ENCODE peak calls at places on chromosomes 11 and 22, in five cellular contexts. Y, N, M, E and W are unnamed samples.

GRCh38 chr11:102920118-102920684 is 35.3 kb downstream of the MMP13 start:
- DNase-seq in Y (no peak), N (no peak), M (no peak), E (no peak), W (no peak)

GRCh38 chr22:29647954-29648737 is 44.7 kb downstream of the NF2 start:
- DNase-seq in Y (no peak), N (no peak), M (no peak), E (no peak), W (no peak)

GRCh38 chr22:20437253-20438065 is at the start of gene SCARF2:
- DNase-seq in Y (peak), N (no peak), M (no peak), E (no peak), W (peak)

GRCh38 chr11:124674168-124674517 is 439 bp downstream of the SPA17 start:
- DNase-seq in Y (peak), N (no peak), M (no peak), E (no peak), W (peak)

GRCh38 chr11:64357904-64358535 is 942 bp upstream of the RPS6KA4 start:
- DNase-seq in Y (no peak), N (peak), M (peak), E (no peak), W (peak)

GRCh38 chr22:45503071-45503815 is 560 bp downstream of the FBLN1 start:
- DNase-seq in Y (peak), N (no peak), M (peak), E (no peak), W (no peak)

GRCh38 chr11:124724854-124725718 is 14.7 kb upstream of the NRGN start:
- DNase-seq in Y (no peak), N (no peak), M (no peak), E (peak), W (no peak)

GRCh38 chr11:116224154-116224888 is 548.5 kb downstream of the BUD13 start:
- DNase-seq in Y (peak), N (peak), M (no peak), E (peak), W (peak)

GRCh38 chr11:56885182-56885581 is 103.5 kb upstream of the OR5AK2 start:
- DNase-seq in Y (peak), N (no peak), M (peak), E (no peak), W (no peak)

GRCh38 chr22:20015971-20016733 is 471 bp downstream of the ARVCF start:
- DNase-seq in Y (peak), N (peak), M (no peak), E (peak), W (no peak)

GRCh38 chr22:46107089-46107664 is 43.1 kb upstream of the PPARA start:
- DNase-seq in Y (no peak), N (no peak), M (peak), E (no peak), W (no peak)

GRCh38 chr11:63845305-63845704 is 6.4 kb downstream of the MARK2 start:
- DNase-seq in Y (no peak), N (peak), M (peak), E (no peak), W (peak)

GRCh38 chr11:121590772-121591404 is 138.1 kb upstream of the SORL1-AS1 start:
- DNase-seq in Y (no peak), N (no peak), M (no peak), E (peak), W (no peak)

GRCh38 chr11:122354029-122354697 is 238.1 kb upstream of the BLID start:
- DNase-seq in Y (no peak), N (no peak), M (no peak), E (no peak), W (peak)

GRCh38 chr11:65355776-65356393 is 1.3 kb downstream of the TIGD3 start:
- DNase-seq in Y (peak), N (no peak), M (peak), E (no peak), W (peak)

GRCh38 chr11:100353083-100353482 is 334.0 kb upstream of the ARHGAP42 start:
- DNase-seq in Y (no peak), N (no peak), M (peak), E (no peak), W (no peak)

GRCh38 chr11:78323356-78323755 is 94.3 kb downstream of the GAB2 start:
- DNase-seq in Y (no peak), N (no peak), M (no peak), E (no peak), W (no peak)

GRCh38 chr11:129814244-129814992 is 1.2 kb upstream of the TMEM45B start:
- DNase-seq in Y (peak), N (peak), M (no peak), E (peak), W (no peak)

GRCh38 chr11:116567721-116568242 is 205.0 kb downstream of the BUD13 start:
- DNase-seq in Y (no peak), N (no peak), M (no peak), E (no peak), W (no peak)

GRCh38 chr11:49995559-49995958 is 13.2 kb upstream of the OR4C12 start:
- DNase-seq in Y (peak), N (peak), M (peak), E (peak), W (peak)

GRCh38 chr11:60872952-60873524 is 5.7 kb downstream of the ZP1 start:
- DNase-seq in Y (peak), N (peak), M (no peak), E (no peak), W (peak)

DNA sequence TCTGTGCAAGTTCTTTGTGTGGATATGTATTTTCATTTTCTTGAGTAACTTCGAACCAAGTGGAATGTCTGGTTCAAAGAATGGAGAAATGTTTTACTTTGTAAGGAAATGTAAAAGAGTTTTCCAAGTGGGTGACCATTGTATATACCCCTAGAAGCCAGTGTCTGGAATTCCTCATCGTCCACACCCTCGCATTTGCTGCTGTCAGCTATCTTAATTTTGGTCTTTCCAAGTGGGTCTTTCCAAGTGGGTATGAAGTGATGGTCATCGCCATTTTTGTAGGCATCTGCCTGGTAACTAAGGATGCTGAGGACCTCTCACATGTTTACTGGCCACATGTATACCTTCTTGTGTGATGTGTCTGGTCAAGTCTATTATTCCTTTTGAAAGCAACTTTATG is 547.5 kb downstream of the TBC1D22A start:
- DNase-seq in Y (no peak), N (no peak), M (no peak), E (no peak), W (no peak)
- H3K27ac ChIP-seq in Y (no peak), N (no peak), M (no peak), E (no peak), W (no peak)

GRCh38 chr11:73152086-73152853 is 10.2 kb upstream of the FCHSD2 start:
- DNase-seq in Y (no peak), N (no peak), M (no peak), E (peak), W (no peak)

GRCh38 chr11:73147771-73148681 is 5.9 kb upstream of the FCHSD2 start:
- DNase-seq in Y (no peak), N (no peak), M (no peak), E (no peak), W (no peak)

GRCh38 chr11:73145986-73146575 is 4.0 kb upstream of the FCHSD2 start:
- DNase-seq in Y (no peak), N (no peak), M (no peak), E (no peak), W (no peak)

GRCh38 chr11:73151371-73151870 is 9.3 kb upstream of the FCHSD2 start:
- DNase-seq in Y (no peak), N (no peak), M (no peak), E (peak), W (no peak)

DNA sequence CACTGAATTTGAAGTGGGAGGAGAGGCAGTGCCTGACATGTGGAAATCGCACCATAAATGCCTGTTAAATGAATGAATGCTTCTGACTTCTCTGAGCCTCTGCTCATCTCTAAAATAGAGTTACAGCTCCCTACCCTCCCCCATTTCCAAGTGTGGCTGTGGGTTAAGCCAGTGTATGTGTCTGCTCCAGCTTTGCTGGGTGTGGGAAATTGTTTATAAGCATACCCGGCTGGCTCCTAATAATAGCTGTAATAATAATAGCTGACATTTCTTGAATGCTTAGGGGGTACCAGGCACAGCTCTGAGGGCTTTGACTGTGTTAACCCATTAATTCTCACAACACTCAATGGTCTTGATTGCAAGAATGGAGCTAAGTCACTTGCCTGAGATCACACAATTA is 7.0 kb upstream of the FCHSD2 start:
- DNase-seq in Y (no peak), N (no peak), M (no peak), E (no peak), W (no peak)
- TF ChIP-seq CTCF in Y (no peak), N (no peak), M (no peak), E (no peak), W (no peak)

GRCh38 chr11:81092517-81092916 is 1641.1 kb downstream of the FAM181B start:
- DNase-seq in Y (no peak), N (no peak), M (no peak), E (no peak), W (no peak)

GRCh38 chr11:81104051-81104450 is 1629.6 kb downstream of the FAM181B start:
- DNase-seq in Y (peak), N (no peak), M (no peak), E (no peak), W (no peak)

GRCh38 chr11:81098471-81098870 is 1635.2 kb downstream of the FAM181B start:
- DNase-seq in Y (no peak), N (no peak), M (no peak), E (no peak), W (no peak)
- H2AFZ ChIP-seq in Y (no peak), N (no peak), M (no peak), E (no peak), W (no peak)

GRCh38 chr11:108857382-108857781 is 192.5 kb downstream of the DDX10 start:
- DNase-seq in Y (no peak), N (no peak), M (no peak), E (no peak), W (no peak)
- H3K27ac ChIP-seq in Y (no peak), N (no peak), M (no peak), E (no peak), W (no peak)

GRCh38 chr22:39808087-39808486 is 85.5 kb downstream of the ENTHD1 start:
- DNase-seq in Y (peak), N (peak), M (no peak), E (peak), W (no peak)
- TF ChIP-seq CTCF in Y (peak), N (peak), M (peak), E (peak), W (peak)

GRCh38 chr22:37517826-37518450 is 1.3 kb downstream of the CARD10 start:
- DNase-seq in Y (no peak), N (no peak), M (peak), E (no peak), W (no peak)

GRCh38 chr22:37521236-37521739 is 2.1 kb upstream of the CARD10 start:
- DNase-seq in Y (no peak), N (no peak), M (no peak), E (no peak), W (no peak)

GRCh38 chr22:37518509-37519267 is 527 bp downstream of the CARD10 start:
- DNase-seq in Y (peak), N (peak), M (no peak), E (no peak), W (peak)

GRCh38 chr22:37520754-37521153 is 1.5 kb upstream of the CARD10 start:
- DNase-seq in Y (no peak), N (peak), M (no peak), E (no peak), W (no peak)

GRCh38 chr22:37519268-37520195 is at the start of gene CARD10:
- DNase-seq in Y (peak), N (peak), M (peak), E (no peak), W (peak)
- H2AFZ ChIP-seq in Y (peak), N (peak), M (peak), E (no peak), W (peak)

GRCh38 chr11:48244804-48245203 is at the start of gene OR4X2:
- DNase-seq in Y (no peak), N (no peak), M (no peak), E (no peak), W (no peak)

GRCh38 chr11:48237727-48238126 is 7.2 kb upstream of the OR4X2 start:
- DNase-seq in Y (no peak), N (no peak), M (no peak), E (no peak), W (no peak)

DNA sequence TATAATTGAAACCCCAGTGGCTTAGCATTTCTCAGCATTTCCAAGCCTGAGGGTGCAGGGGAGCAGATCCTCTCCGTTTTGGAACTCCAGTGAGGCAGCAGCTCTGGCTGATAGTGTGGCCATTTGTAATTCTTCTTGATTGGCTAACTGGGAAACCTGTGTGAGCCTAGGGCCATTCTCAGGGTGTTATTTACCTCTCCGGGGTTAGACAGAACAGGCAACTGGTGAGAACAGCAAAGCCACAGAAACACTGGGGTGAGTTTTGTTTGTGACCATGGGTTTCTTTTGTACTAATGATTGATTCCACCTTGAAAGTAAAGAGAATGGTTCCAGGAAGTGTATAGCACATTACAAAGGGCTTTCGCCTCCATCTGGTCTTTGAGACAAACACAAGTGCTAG is 2.4 kb upstream of the OR4X2 start:
- DNase-seq in Y (no peak), N (no peak), M (no peak), E (no peak), W (no peak)
- H3K27ac ChIP-seq in Y (no peak), N (no peak), M (no peak), E (no peak), W (no peak)